ENCODE peak calls at places on chromosomes 12 and 14, in eight cellular contexts. T is GM23338, C is GM12878, G is endothelial cell of umbilical vein, J is HCT116, H is K562, M is HepG2, U is H1. O is an unnamed sample.

GRCh38 chr14:100591453-100592371 is 4.5 kb upstream of the BEGAIN start:
- DNase-seq in M (no peak), G (no peak), U (no peak), C (no peak), H (no peak), T (no peak), J (no peak), O (no peak)

GRCh38 chr12:47377414-47378221 is 297.9 kb upstream of the AMIGO2 start:
- DNase-seq in J (no peak), H (peak; percentile 23), G (peak; percentile 97), C (no peak), M (no peak), T (no peak), U (no peak), O (no peak)

GRCh38 chr14:68665116-68665515 is 127.8 kb downstream of the ZFP36L1 start:
- DNase-seq in T (no peak), M (no peak), J (no peak), H (no peak), U (peak; percentile 20), C (no peak), G (peak; percentile 48), O (no peak)

GRCh38 chr12:122870163-122870842 is 25.6 kb downstream of the VPS37B start:
- DNase-seq in H (no peak), T (no peak), M (no peak), G (no peak), U (no peak), C (no peak), J (no peak), O (no peak)

GRCh38 chr12:93098077-93098476 is 169.0 kb upstream of the EEA1 start:
- DNase-seq in H (peak; percentile 53), M (no peak), G (peak; percentile 53), T (peak; percentile 92), J (peak; percentile 63), U (peak; percentile 67), C (peak; percentile 51), O (no peak)

GRCh38 chr14:50875359-50876090 is 3.7 kb downstream of the ABHD12B start:
- DNase-seq in T (no peak), J (no peak), H (no peak), U (no peak), G (no peak), C (peak; percentile 78), M (peak; percentile 96), O (no peak)

GRCh38 chr14:68874746-68875155 is 81.9 kb upstream of the ZFP36L1 start:
- DNase-seq in U (no peak), M (no peak), G (no peak), C (no peak), T (no peak), H (no peak), J (peak; percentile 57), O (no peak)

GRCh38 chr14:70654609-70655008 is 12.9 kb downstream of the TTC9 start:
- DNase-seq in U (no peak), H (no peak), T (no peak), G (no peak), C (peak; percentile 69), J (no peak), M (no peak), O (no peak)

GRCh38 chr12:13038491-13039161 is 5.6 kb upstream of the FAM234B start:
- DNase-seq in G (no peak), T (no peak), U (no peak), H (no peak), M (no peak), C (no peak), J (no peak), O (no peak)

GRCh38 chr12:114408881-114409795 is 3.2 kb upstream of the TBX5 start:
- DNase-seq in J (no peak), H (no peak), U (no peak), M (no peak), C (no peak), G (no peak), T (peak; percentile 75), O (no peak)

GRCh38 chr14:37600880-37601741 is 5.7 kb downstream of the TTC6 start:
- DNase-seq in G (no peak), C (no peak), M (no peak), T (no peak), H (no peak), J (no peak), U (no peak), O (no peak)

GRCh38 chr12:63066782-63067181 is 84.2 kb downstream of the AVPR1A start:
- DNase-seq in T (peak; percentile 60), G (no peak), U (no peak), J (no peak), C (no peak), H (no peak), M (no peak), O (no peak)

GRCh38 chr12:72268386-72268785 is 3.8 kb upstream of the TRHDE start:
- DNase-seq in H (no peak), G (no peak), M (no peak), J (no peak), T (no peak), U (no peak), C (no peak), O (no peak)

GRCh38 chr12:53820503-53820902 is 68.7 kb upstream of the CISTR start:
- DNase-seq in M (no peak), T (no peak), H (no peak), J (no peak), U (no peak), C (no peak), G (no peak), O (no peak)

GRCh38 chr12:74741113-74741512 is 203.5 kb downstream of the ATXN7L3B start:
- DNase-seq in T (no peak), M (no peak), H (no peak), U (no peak), C (no peak), G (no peak), J (no peak), O (no peak)

GRCh38 chr12:94874986-94875312 is 128.5 kb downstream of the NDUFA12 start:
- DNase-seq in M (no peak), G (no peak), J (no peak), H (no peak), C (no peak), U (no peak), T (peak; percentile 24), O (no peak)

GRCh38 chr14:31320922-31321779 is 99.2 kb downstream of the HEATR5A start:
- DNase-seq in T (no peak), M (no peak), J (no peak), H (no peak), C (no peak), U (no peak), G (no peak), O (no peak)

GRCh38 chr14:104460920-104461651 is 118.5 kb upstream of the C14orf180 start:
- DNase-seq in T (peak; percentile 86), H (no peak), M (no peak), G (no peak), U (peak; percentile 77), C (no peak), J (no peak), O (no peak)

GRCh38 chr14:105387530-105387922 is 10.8 kb upstream of the TEX22 start:
- DNase-seq in U (no peak), C (no peak), T (no peak), H (no peak), G (no peak), M (no peak), J (no peak), O (no peak)

GRCh38 chr12:28611115-28611435 is 420.8 kb downstream of the CCDC91 start:
- DNase-seq in C (no peak), M (no peak), H (no peak), J (peak; percentile 21), G (peak; percentile 92), U (no peak), T (no peak), O (no peak)

GRCh38 chr12:32502693-32503510 is 103.5 kb downstream of the FGD4 start:
- DNase-seq in M (no peak), J (no peak), C (no peak), T (peak; percentile 43), G (peak; percentile 60), H (no peak), U (no peak), O (no peak)

GRCh38 chr12:96256672-96257361 is 62.6 kb downstream of the ELK3 start:
- DNase-seq in G (no peak), H (no peak), M (no peak), C (no peak), U (no peak), T (no peak), J (no peak), O (no peak)

DNA sequence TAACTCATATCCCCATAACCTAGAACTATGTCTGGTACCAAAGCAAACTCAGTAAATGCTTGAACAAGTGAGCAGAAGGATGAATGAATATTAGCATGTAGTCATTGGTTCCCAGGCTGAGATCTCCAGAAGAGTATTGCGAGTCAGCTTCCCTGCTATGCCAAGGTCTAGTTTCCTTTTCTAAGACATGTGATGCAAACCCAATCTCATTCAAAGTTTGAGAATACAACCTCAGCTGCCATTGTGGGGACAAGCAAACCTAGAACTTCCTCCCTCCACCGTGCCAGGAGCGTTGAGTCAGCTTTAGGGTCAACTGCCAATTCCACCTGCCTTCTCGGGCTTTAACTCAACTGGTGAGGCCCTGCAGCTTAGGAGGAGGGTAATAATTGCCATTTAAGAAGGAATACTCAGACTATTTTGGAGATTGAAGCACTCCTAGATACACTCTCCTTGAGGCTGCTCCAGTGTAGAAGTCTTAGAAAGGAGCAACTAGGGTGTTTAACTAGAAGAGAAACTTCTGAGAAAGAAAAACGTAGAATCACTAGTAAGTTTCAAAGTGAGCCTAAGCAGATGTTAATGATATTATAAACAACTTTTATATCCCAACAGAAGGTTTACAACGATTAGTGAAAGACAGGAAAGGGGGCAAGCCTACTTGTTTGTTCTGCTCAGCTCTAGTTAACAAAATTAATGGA is 96.8 kb downstream of the HELB start:
- DNase-seq in G (peak; percentile 7), U (no peak), C (no peak), T (no peak), M (no peak), H (no peak), J (no peak), O (no peak)
- H3K27ac ChIP-seq in G (no peak overlapping the region), U (no peak overlapping the region), C (no peak overlapping the region), T (no peak overlapping the region), M (no peak overlapping the region), H (no peak overlapping the region), J (no peak overlapping the region), O (no peak overlapping the region)

GRCh38 chr14:80867091-80867490 is 74.4 kb downstream of the CEP128 start:
- DNase-seq in G (no peak), J (no peak), C (no peak), M (no peak), H (no peak), U (no peak), T (no peak), O (no peak)
- TF ChIP-seq POLR2AphosphoS5 in G (no peak), J (no peak), C (no peak), M (no peak), H (no peak), U (no peak), T (no peak), O (no peak)

DNA sequence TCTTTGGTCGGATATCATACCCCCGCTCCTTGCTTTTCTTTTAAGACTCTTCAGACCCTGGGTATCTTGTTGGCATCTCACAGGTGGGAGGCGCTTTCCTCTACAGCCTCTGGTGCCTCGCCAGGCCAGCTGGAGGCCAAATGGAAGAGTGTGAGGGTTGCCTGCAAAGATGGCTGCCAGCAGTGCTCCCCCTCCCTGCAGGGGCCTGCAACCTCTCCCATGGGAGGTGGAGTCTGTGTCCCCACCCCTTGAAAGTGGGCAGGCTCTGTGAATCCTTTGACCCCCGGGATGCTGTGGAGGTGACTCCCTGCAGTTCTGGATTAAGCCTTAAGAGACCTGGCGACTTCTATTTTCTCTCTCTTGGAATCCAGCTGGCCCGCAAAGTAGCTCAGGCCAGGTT is 37.7 kb upstream of the NCOR2 start:
- DNase-seq in U (no peak), J (no peak), C (no peak), H (peak; percentile 78), T (no peak), M (no peak), G (no peak), O (no peak)
- TF ChIP-seq EZH2 in U (no peak), J (no peak), C (no peak), H (no peak), T (no peak), M (no peak), G (no peak), O (no peak)

GRCh38 chr12:3047961-3048360 is 29.2 kb upstream of the TSPAN9 start:
- DNase-seq in G (peak; percentile 12), U (no peak), M (no peak), H (peak; percentile 2), C (no peak), T (peak; percentile 29), J (no peak), O (no peak)
- H3K27ac ChIP-seq in G (no peak overlapping the region), U (no peak overlapping the region), M (no peak overlapping the region), H (no peak overlapping the region), C (no peak overlapping the region), T (peak overlapping the region; percentile 57), J (no peak overlapping the region), O (no peak overlapping the region)

O was measured in SK-N-MC.